ENCODE peak calls at places on chromosomes 12 and 14, in seven cellular contexts. E is mammary epithelial cell; S is esophagus squamous epithelium; C is stimulated activated CD4-positive, alpha-beta T cell treated with anti-CD3 and anti-CD28 coated beads, Interleukin-15, amount 100 ng/mL, for 1 hour; X is kidney epithelial cell; M is ovary; Q is posterior vena cava. R is an unnamed sample.

GRCh38 chr14:61469771-61470170 is 148.4 kb downstream of the PRKCH start:
- DNase-seq in S (no peak), M (no peak), X (no peak), Q (no peak), C (no peak), E (no peak), R (no peak)

GRCh38 chr14:50320279-50320678 is 8.2 kb downstream of the DMAC2L start:
- DNase-seq in C (no peak), E (peak), X (no peak), M (no peak), Q (no peak), S (no peak), R (no peak)

GRCh38 chr12:68821357-68822188 is 13.6 kb downstream of the MDM2 start:
- DNase-seq in C (no peak), Q (no peak), E (no peak), M (no peak), S (no peak), X (no peak), R (no peak)

GRCh38 chr14:104967414-104968152 is 10.6 kb downstream of the AHNAK2 start:
- DNase-seq in S (no peak), Q (peak), M (peak), X (no peak), E (peak), C (no peak), R (no peak)

GRCh38 chr12:124849382-124849781 is 14.3 kb downstream of the SCARB1 start:
- DNase-seq in S (no peak), Q (no peak), X (no peak), M (peak), E (no peak), C (no peak), R (no peak)

GRCh38 chr14:24323341-24323740 is 11.5 kb downstream of the ADCY4 start:
- DNase-seq in C (no peak), S (no peak), M (no peak), Q (no peak), X (no peak), E (no peak), R (no peak)

GRCh38 chr12:69415471-69416275 is 54.5 kb upstream of the FRS2 start:
- DNase-seq in M (peak), Q (peak), E (peak), S (no peak), X (no peak), C (no peak), R (peak)

GRCh38 chr12:48175613-48176416 is 7.6 kb upstream of the CCDC184 start:
- DNase-seq in C (no peak), S (no peak), E (no peak), X (no peak), Q (no peak), M (no peak), R (no peak)

GRCh38 chr14:90805662-90806548 is 10.3 kb downstream of the TTC7B start:
- DNase-seq in C (no peak), Q (peak), S (no peak), X (no peak), E (no peak), M (peak), R (no peak)

GRCh38 chr12:132827763-132828703 is 636 bp downstream of the GOLGA3 start:
- DNase-seq in X (peak), S (no peak), C (no peak), M (peak), Q (no peak), E (peak), R (peak)

GRCh38 chr12:109764776-109765492 is 51.3 kb downstream of the FAM222A start:
- DNase-seq in E (no peak), C (no peak), S (no peak), M (peak), X (no peak), Q (peak), R (peak)

GRCh38 chr14:22099942-22100763 is 426.5 kb upstream of the OR4E1 start:
- DNase-seq in E (peak), Q (peak), S (no peak), C (peak), X (peak), M (peak), R (no peak)

GRCh38 chr14:91728616-91729183 is 3.2 kb downstream of the CATSPERB start:
- DNase-seq in X (no peak), E (no peak), Q (no peak), M (no peak), C (no peak), S (no peak), R (no peak)

GRCh38 chr12:123427036-123427769 is 9.3 kb downstream of the RILPL2 start:
- DNase-seq in E (no peak), Q (no peak), C (no peak), S (no peak), X (no peak), M (no peak), R (no peak)

GRCh38 chr12:112418596-112419268 is at the start of gene PTPN11:
- DNase-seq in C (peak), Q (peak), M (peak), E (peak), S (peak), X (no peak), R (peak)

GRCh38 chr12:5588231-5588995 is 156.5 kb downstream of the NTF3 start:
- DNase-seq in E (no peak), Q (no peak), S (no peak), C (no peak), M (no peak), X (no peak), R (no peak)

GRCh38 chr14:75783184-75783583 is 122.1 kb downstream of the TTLL5 start:
- DNase-seq in C (no peak), E (no peak), X (no peak), M (no peak), Q (no peak), S (no peak), R (no peak)

GRCh38 chr14:102323102-102323501 is 3.6 kb downstream of the ZNF839 start:
- DNase-seq in C (no peak), M (peak), S (no peak), E (peak), X (peak), Q (peak), R (peak)

GRCh38 chr12:64946132-64946829 is 121.8 kb downstream of the TBC1D30 start:
- DNase-seq in S (no peak), Q (peak), M (no peak), X (no peak), E (no peak), C (no peak), R (peak)

GRCh38 chr14:101708853-101709532 is 52.5 kb upstream of the PPP2R5C start:
- DNase-seq in X (no peak), E (no peak), Q (no peak), S (no peak), C (no peak), M (no peak), R (peak)

GRCh38 chr12:111363578-111363977 is 5.3 kb downstream of the PHETA1 start:
- DNase-seq in X (peak), S (no peak), Q (no peak), M (no peak), C (no peak), E (no peak), R (no peak)

GRCh38 chr12:113161415-113162016 is 12.0 kb downstream of the CFAP73 start:
- DNase-seq in S (no peak), C (no peak), M (no peak), Q (no peak), X (no peak), E (no peak), R (no peak)

GRCh38 chr14:65134651-65135579 is 32.6 kb upstream of the MAX start:
- DNase-seq in Q (no peak), E (no peak), M (no peak), C (no peak), X (no peak), S (no peak), R (no peak)

GRCh38 chr12:6167327-6168280 is 32.6 kb upstream of the CD9 start:
- DNase-seq in Q (peak), S (no peak), M (peak), C (no peak), E (peak), X (peak), R (no peak)

GRCh38 chr12:50614167-50614762 is 109.5 kb downstream of the DIP2B start:
- DNase-seq in E (peak), Q (no peak), M (no peak), X (peak), S (no peak), C (no peak), R (no peak)

GRCh38 chr14:102498005-102498677 is 11.4 kb downstream of the ANKRD9 start:
- DNase-seq in S (no peak), Q (no peak), X (no peak), C (no peak), E (no peak), M (no peak), R (no peak)

GRCh38 chr12:12428961-12429657 is 72.2 kb downstream of the BORCS5 start:
- DNase-seq in E (peak), X (no peak), Q (no peak), S (no peak), M (no peak), C (no peak), R (no peak)

GRCh38 chr12:77963576-77964178 is 133.0 kb downstream of the NAV3 start:
- DNase-seq in E (no peak), Q (no peak), M (no peak), X (no peak), S (no peak), C (no peak), R (no peak)

R was measured in left lobe of liver.